ENCODE peak calls at places on chromosomes 13 and 19, in seven cellular contexts. T is activated T-helper 1 cell treated with anti-CD3 and anti-CD28 coated beads, Interleukin-12 subunit alpha, Interleukin-12 subunit beta, Interleukin-2, Interleukin-4 antibody, amounts not matched to agents 30 ng/mL and 10 ng/mL and 1 ng/mL, durations not matched to agents 14 hours and 24 hours and 36 hours; P is LHCN-M2; H is NCI-H1694 treated with DMSO at 0.1 percent for 48 hours; W is AML-193; J is NCI-H2081 treated with DMSO at 0.1 percent for 48 hours; Q is progenitor cell of endocrine pancreas. X is an unnamed sample.

GRCh38 chr13:67119481-67119883 is 110.7 kb downstream of the PCDH9 start:
- DNase-seq in T (no peak), P (peak), H (peak), W (no peak), J (no peak), Q (no peak), X (no peak)

GRCh38 chr19:33798701-33799111 is 2.0 kb downstream of the KCTD15 start:
- DNase-seq in T (no peak), P (no peak), H (no peak), W (no peak), J (no peak), Q (no peak), X (no peak)

GRCh38 chr19:32651729-32652140 is 23.2 kb downstream of the ANKRD27 start:
- DNase-seq in T (no peak), P (no peak), H (no peak), W (no peak), J (no peak), Q (no peak), X (no peak)

GRCh38 chr13:30520571-30520970 is 54.8 kb upstream of the HMGB1 start:
- DNase-seq in T (no peak), P (peak), H (no peak), W (no peak), J (no peak), Q (no peak), X (no peak)

GRCh38 chr13:94362411-94362909 is 117.0 kb downstream of the DCT start:
- DNase-seq in T (peak), P (peak), H (peak), W (peak), J (no peak), Q (peak), X (peak)

GRCh38 chr19:40224342-40225148 is 1.9 kb downstream of the CCNP start:
- DNase-seq in T (no peak), P (no peak), H (no peak), W (no peak), J (no peak), Q (no peak), X (no peak)

GRCh38 chr13:41645313-41645712 is 188.0 kb downstream of the RGCC start:
- DNase-seq in T (no peak), P (peak), H (no peak), W (no peak), J (no peak), Q (no peak), X (no peak)

GRCh38 chr19:52099497-52100138 is 4.1 kb upstream of the ZNF841 start:
- DNase-seq in T (no peak), P (peak), H (no peak), W (no peak), J (no peak), Q (no peak), X (no peak)

GRCh38 chr19:12856684-12857083 is 18.4 kb downstream of the MAST1 start:
- DNase-seq in T (no peak), P (no peak), H (no peak), W (no peak), J (no peak), Q (no peak), X (no peak)

GRCh38 chr13:50788551-50788950 is 54.9 kb downstream of the DLEU7 start:
- DNase-seq in T (no peak), P (no peak), H (no peak), W (no peak), J (no peak), Q (no peak), X (no peak)

GRCh38 chr13:109816112-109816978 is 30.0 kb upstream of the IRS2 start:
- DNase-seq in T (no peak), P (peak), H (no peak), W (no peak), J (no peak), Q (no peak), X (no peak)

GRCh38 chr19:391726-392374 is 17.1 kb downstream of the C2CD4C start:
- DNase-seq in T (no peak), P (no peak), H (no peak), W (no peak), J (no peak), Q (no peak), X (no peak)

GRCh38 chr13:105918842-105919741 is 616.4 kb downstream of the EFNB2 start:
- DNase-seq in T (no peak), P (peak), H (no peak), W (no peak), J (no peak), Q (no peak), X (no peak)

GRCh38 chr13:33213797-33214196 is 71.8 kb downstream of the STARD13 start:
- DNase-seq in T (no peak), P (no peak), H (no peak), W (no peak), J (no peak), Q (no peak), X (no peak)

GRCh38 chr19:47756953-47757608 is 11.7 kb downstream of the NOP53 start:
- DNase-seq in T (no peak), P (no peak), H (no peak), W (no peak), J (no peak), Q (no peak), X (no peak)

GRCh38 chr19:47608908-47609879 is at the start of gene BICRA:
- DNase-seq in T (peak), P (peak), H (peak), W (peak), J (no peak), Q (peak), X (peak)

GRCh38 chr13:38341149-38341692 is 8.4 kb upstream of the UFM1 start:
- DNase-seq in T (no peak), P (no peak), H (no peak), W (no peak), J (no peak), Q (no peak), X (no peak)

GRCh38 chr19:51124729-51125128 is at the start of gene SIGLEC9:
- DNase-seq in T (no peak), P (no peak), H (no peak), W (no peak), J (no peak), Q (no peak), X (no peak)

GRCh38 chr19:5024282-5024681 is 55.4 kb downstream of the KDM4B start:
- DNase-seq in T (no peak), P (peak), H (no peak), W (no peak), J (no peak), Q (no peak), X (no peak)

GRCh38 chr13:85538957-85539356 is 260.3 kb downstream of the SLITRK6 start:
- DNase-seq in T (no peak), P (no peak), H (no peak), W (no peak), J (no peak), Q (no peak), X (no peak)

GRCh38 chr19:31312004-31312403 is 37.2 kb downstream of the TSHZ3 start:
- DNase-seq in T (no peak), P (peak), H (no peak), W (peak), J (no peak), Q (no peak), X (no peak)

GRCh38 chr13:41008349-41008980 is 10.7 kb downstream of the ELF1 start:
- DNase-seq in T (no peak), P (peak), H (no peak), W (peak), J (no peak), Q (no peak), X (no peak)